ENCODE peak calls at places on chromosomes 16 and 17, in eight cellular contexts. E is hepatocyte, C is neural progenitor cell, S is PC-3, I is GM23338, G is HCT116, A is SK-N-SH, B is MM.1S. L is an unnamed sample.

GRCh38 chr17:410674-411401 is 58.2 kb upstream of the RPH3AL start:
- DNase-seq in G (no peak), A (peak; percentile 48), B (no peak), C (peak; percentile 56), E (peak; percentile 36), I (peak; percentile 70), S (no peak), L (no peak)

GRCh38 chr17:44911133-44912001 is 3.9 kb downstream of the GFAP start:
- DNase-seq in G (peak; percentile 35), I (peak; percentile 93), S (peak; percentile 48), C (peak; percentile 84), E (peak; percentile 76), B (peak; percentile 32), A (peak; percentile 77), L (peak; percentile 56)

GRCh38 chr16:57635266-57636097 is 7.1 kb downstream of the ADGRG1 start:
- DNase-seq in C (no peak), I (no peak), G (no peak), B (no peak), A (no peak), S (no peak), E (peak; percentile 85), L (no peak)

GRCh38 chr16:89217388-89218191 is at the start of gene ZNF778:
- DNase-seq in A (peak; percentile 95), G (peak; percentile 73), I (peak; percentile 91), S (peak; percentile 74), E (peak; percentile 95), C (peak; percentile 91), B (peak; percentile 79), L (peak; percentile 86)

GRCh38 chr16:86753399-86753798 is 175.1 kb downstream of the FOXL1 start:
- DNase-seq in I (no peak), B (no peak), S (no peak), C (no peak), G (no peak), A (no peak), E (no peak), L (no peak)

GRCh38 chr16:55908641-55909040 is 33.5 kb upstream of the CES5A start:
- DNase-seq in C (no peak), A (no peak), G (no peak), I (no peak), S (no peak), B (no peak), E (no peak), L (no peak)

GRCh38 chr16:76278976-76279375 is 1.8 kb downstream of the CNTNAP4 start:
- DNase-seq in B (peak; percentile 18), A (peak; percentile 21), S (peak; percentile 20), I (peak; percentile 70), G (no peak), C (peak; percentile 55), E (peak; percentile 59), L (peak; percentile 45)

GRCh38 chr17:57585341-57586098 is 159.6 kb downstream of the CCDC182 start:
- DNase-seq in E (no peak), B (no peak), C (no peak), S (no peak), I (no peak), A (peak; percentile 85), G (no peak), L (no peak)

GRCh38 chr16:17836868-17837602 is 366.3 kb upstream of the XYLT1 start:
- DNase-seq in G (peak; percentile 54), E (peak; percentile 37), S (peak; percentile 21), B (no peak), A (no peak), C (peak; percentile 75), I (peak; percentile 95), L (no peak)

GRCh38 chr17:33968350-33969044 is 286.6 kb upstream of the CCL2 start:
- DNase-seq in A (no peak), I (peak; percentile 34), S (no peak), E (no peak), C (no peak), G (no peak), B (peak; percentile 93), L (peak; percentile 21)

GRCh38 chr17:35170968-35171771 is 23.0 kb downstream of the SLC35G3 start:
- DNase-seq in E (no peak), S (peak; percentile 64), I (no peak), C (no peak), A (no peak), G (no peak), B (peak; percentile 27), L (peak; percentile 4)

GRCh38 chr17:75557075-75557851 is 30.3 kb upstream of the MYO15B start:
- DNase-seq in G (no peak), B (no peak), A (peak; percentile 83), C (no peak), I (no peak), E (peak; percentile 87), S (peak; percentile 78), L (no peak)

GRCh38 chr16:67841198-67841815 is 813 bp upstream of the THAP11 start:
- DNase-seq in C (no peak), S (no peak), A (no peak), G (no peak), B (no peak), I (peak; percentile 42), E (no peak), L (no peak)

DNA sequence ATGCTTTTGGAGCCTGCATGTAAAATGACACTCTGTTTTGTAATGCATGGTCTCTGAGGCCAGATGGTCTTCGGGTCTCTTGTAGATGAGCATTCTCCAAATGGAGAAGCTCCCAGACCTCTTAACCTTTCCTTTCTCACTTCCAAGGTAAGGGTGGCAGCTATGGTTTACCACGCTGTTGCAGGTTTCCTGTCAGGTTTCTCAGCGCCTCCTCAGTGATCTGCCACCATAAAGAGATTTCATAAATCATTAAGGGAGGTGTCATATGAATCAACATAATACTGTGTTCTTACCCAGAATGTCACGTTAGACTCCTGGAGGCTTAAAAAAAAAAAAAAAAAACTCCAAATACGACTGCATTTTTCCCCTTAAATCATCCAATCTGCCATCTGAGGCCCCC is 787.4 kb upstream of the EEF2KMT start:
- DNase-seq in E (no peak), C (no peak), S (no peak), I (no peak), G (no peak), B (no peak), A (no peak), L (no peak)
- H3K27ac ChIP-seq in E (no peak overlapping the region), C (no peak overlapping the region), S (no peak overlapping the region), I (no peak overlapping the region), G (no peak overlapping the region), B (no peak overlapping the region), A (no peak overlapping the region), L (no peak overlapping the region)

DNA sequence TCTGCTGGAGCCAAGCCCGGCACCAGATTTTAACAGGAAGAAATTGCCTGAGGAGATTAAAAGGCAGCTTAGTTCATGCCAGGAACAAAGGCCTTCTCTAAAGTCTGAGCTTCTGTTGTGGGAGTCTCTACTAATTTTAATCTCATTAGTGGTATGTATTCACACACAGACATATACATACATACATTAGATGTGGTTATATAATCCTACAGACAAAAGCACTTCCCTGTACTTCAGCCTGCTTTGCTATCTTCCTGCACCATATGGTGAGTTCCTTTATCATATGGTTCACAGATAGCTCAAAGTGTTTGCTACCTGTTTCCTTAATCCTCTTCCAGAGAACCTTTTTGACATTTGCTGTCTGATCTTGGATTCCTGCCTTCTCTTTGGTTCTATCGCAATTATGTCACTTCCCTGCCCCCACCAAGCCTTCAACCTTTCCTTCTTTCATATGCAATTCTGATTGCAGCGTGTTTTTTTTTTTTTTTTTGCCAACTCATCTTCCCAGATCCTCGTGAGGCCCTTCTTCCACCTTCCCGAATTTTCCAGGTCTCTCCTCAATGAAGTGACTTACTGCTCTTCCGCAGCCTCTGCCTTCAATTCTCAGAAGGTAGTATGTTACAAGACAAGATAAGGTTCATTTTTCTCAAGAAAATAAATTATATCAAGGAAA is 120.4 kb upstream of the CACNG3 start:
- DNase-seq in I (peak; percentile 77), S (no peak), E (no peak), A (no peak), C (peak; percentile 41), B (no peak), G (no peak), L (no peak)
- TF ChIP-seq EZH2phosphoT487 in I (no peak), S (no peak), E (no peak), A (no peak), C (no peak), B (no peak), G (no peak), L (no peak)

GRCh38 chr17:82913304-82914043 is 73.7 kb upstream of the ZNF750 start:
- DNase-seq in C (peak; percentile 27), S (peak; percentile 40), E (no peak), A (peak; percentile 79), B (no peak), I (no peak), G (no peak), L (no peak)

GRCh38 chr17:82912571-82913089 is 72.8 kb upstream of the ZNF750 start:
- DNase-seq in C (no peak), E (no peak), I (no peak), B (no peak), A (no peak), S (no peak), G (no peak), L (no peak)

GRCh38 chr17:82914375-82914774 is 74.6 kb upstream of the ZNF750 start:
- DNase-seq in S (peak; percentile 26), B (no peak), E (no peak), C (no peak), I (no peak), A (no peak), G (no peak), L (peak; percentile 72)

GRCh38 chr17:82915697-82916027 is 75.8 kb upstream of the ZNF750 start:
- DNase-seq in B (no peak), G (no peak), S (no peak), A (no peak), I (no peak), C (no peak), E (no peak), L (peak; percentile 85)

DNA sequence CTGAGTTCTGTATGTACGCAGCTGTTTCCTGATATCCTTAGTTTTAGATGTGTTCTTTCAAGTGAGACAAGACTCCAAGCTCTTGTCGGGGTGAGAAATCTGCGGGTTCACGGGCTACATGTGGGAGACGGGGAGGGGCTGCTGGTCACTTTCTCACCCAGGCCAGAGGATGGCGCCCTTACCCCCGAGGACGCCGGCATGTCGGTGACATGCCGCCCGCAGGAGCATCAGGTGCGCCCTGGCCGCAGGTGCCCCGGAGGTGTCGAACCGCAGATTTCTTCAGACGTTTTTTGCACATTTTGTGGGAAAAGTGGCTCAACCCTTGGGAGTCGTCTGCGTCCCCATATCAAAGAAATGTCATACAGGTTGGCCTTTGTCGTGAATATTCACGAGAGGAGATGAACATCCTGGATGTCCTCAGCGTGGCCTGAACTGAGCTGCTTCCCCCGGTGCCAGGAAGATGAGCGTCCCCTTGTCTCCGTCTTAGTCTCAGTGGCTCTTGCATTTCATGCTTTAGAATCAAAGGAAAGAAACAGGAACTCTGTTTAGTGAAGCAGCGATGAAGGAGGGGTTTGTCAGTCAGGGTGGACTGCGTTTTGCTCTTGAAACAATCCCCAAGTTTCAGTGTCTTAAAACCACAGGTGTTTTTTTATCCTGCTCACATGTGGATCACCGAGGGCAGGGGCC is 75.3 kb upstream of the ZNF750 start:
- DNase-seq in I (peak; percentile 57), E (no peak), C (no peak), S (no peak), A (peak; percentile 74), G (no peak), B (no peak), L (peak; percentile 92)
- TF ChIP-seq CTCF in I (peak; percentile 55), E (no peak), C (peak; percentile 32), S (peak; percentile 35), A (peak; percentile 43), G (peak; percentile 47), B (no peak), L (peak; percentile 89)

DNA sequence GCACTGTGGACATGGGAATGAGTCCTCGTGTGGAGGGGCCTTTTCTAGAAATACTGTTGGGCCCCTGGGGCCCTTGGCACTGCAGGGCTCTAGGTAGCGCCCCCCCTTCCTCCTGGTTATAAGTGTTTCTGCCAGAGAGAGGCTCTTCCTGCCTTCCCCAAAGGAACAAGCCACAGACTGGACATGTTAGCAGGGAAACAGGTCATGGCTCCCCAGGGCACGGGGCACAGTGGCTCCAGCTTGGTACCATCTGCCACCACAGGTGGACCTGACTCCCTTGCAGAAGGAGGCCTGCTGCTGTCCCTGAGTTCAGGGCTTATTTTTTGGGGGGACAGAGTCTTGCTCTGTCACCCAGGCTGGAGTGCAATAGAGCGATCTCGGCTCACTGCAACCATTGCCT is 8.8 kb downstream of the PDK2 start:
- DNase-seq in E (no peak), A (no peak), C (no peak), G (no peak), B (no peak), I (no peak), S (no peak), L (no peak)
- H3K27ac ChIP-seq in E (no peak overlapping the region), A (no peak overlapping the region), C (no peak overlapping the region), G (no peak overlapping the region), B (no peak overlapping the region), I (no peak overlapping the region), S (no peak overlapping the region), L (no peak overlapping the region)

L was measured in OCI-LY7.